ENCODE peak calls at places on chromosomes 13 and 19, in five cellular contexts. R is AG09309, U is body of pancreas, D is heart left ventricle, H is tibial nerve. C is an unnamed sample.

GRCh38 chr13:30616927-30617314 is 799 bp upstream of the USPL1 start:
- DNase-seq in R (peak), U (peak), D (peak), H (peak), C (peak)

GRCh38 chr13:65926750-65927171 is 1303.4 kb downstream of the PCDH9 start:
- DNase-seq in R (no peak), U (peak), D (peak), H (no peak), C (no peak)

GRCh38 chr19:38898788-38899446 is 501 bp downstream of the SIRT2 start:
- DNase-seq in R (no peak), U (no peak), D (no peak), H (peak), C (no peak)

GRCh38 chr19:51292971-51293370 is 18.5 kb upstream of the IGLON5 start:
- DNase-seq in R (no peak), U (no peak), D (no peak), H (no peak), C (no peak)

GRCh38 chr19:4009990-4010807 is 2.7 kb downstream of the PIAS4 start:
- DNase-seq in R (no peak), U (peak), D (no peak), H (no peak), C (no peak)

GRCh38 chr13:75908137-75908536 is 272.0 kb downstream of the LMO7 start:
- DNase-seq in R (no peak), U (no peak), D (peak), H (no peak), C (peak)

GRCh38 chr19:33298146-33298911 is 4.0 kb downstream of the CEBPA start:
- DNase-seq in R (no peak), U (no peak), D (no peak), H (no peak), C (no peak)

GRCh38 chr19:30490760-30491159 is 118.6 kb downstream of the ZNF536 start:
- DNase-seq in R (no peak), U (no peak), D (no peak), H (no peak), C (no peak)

GRCh38 chr13:40530961-40531360 is 135.5 kb downstream of the FOXO1 start:
- DNase-seq in R (no peak), U (no peak), D (no peak), H (no peak), C (no peak)

GRCh38 chr13:94140027-94140426 is 339.5 kb downstream of the DCT start:
- DNase-seq in R (no peak), U (no peak), D (no peak), H (no peak), C (no peak)

GRCh38 chr19:55340784-55341147 is 1.1 kb downstream of the KMT5C start:
- DNase-seq in R (no peak), U (peak), D (no peak), H (no peak), C (no peak)

GRCh38 chr13:110010433-110011135 is 224.2 kb upstream of the IRS2 start:
- DNase-seq in R (no peak), U (no peak), D (no peak), H (no peak), C (no peak)

GRCh38 chr13:23752111-23753001 is 136.8 kb downstream of the MIPEP start:
- DNase-seq in R (no peak), U (no peak), D (no peak), H (no peak), C (no peak)

GRCh38 chr13:99434258-99434788 is 66.9 kb upstream of the TM9SF2 start:
- DNase-seq in R (no peak), U (no peak), D (no peak), H (no peak), C (no peak)

GRCh38 chr19:57623091-57623490 is 9.0 kb downstream of the ZNF134 start:
- DNase-seq in R (no peak), U (no peak), D (no peak), H (no peak), C (no peak)

GRCh38 chr13:103403148-103403740 is 337.0 kb upstream of the SLC10A2 start:
- DNase-seq in R (no peak), U (no peak), D (no peak), H (no peak), C (no peak)

GRCh38 chr13:80476953-80477352 is 136.0 kb upstream of the SPRY2 start:
- DNase-seq in R (no peak), U (no peak), D (no peak), H (no peak), C (no peak)

GRCh38 chr13:80469841-80470378 is 129.0 kb upstream of the SPRY2 start:
- DNase-seq in R (no peak), U (peak), D (peak), H (peak), C (peak)

GRCh38 chr13:80473695-80474094 is 132.8 kb upstream of the SPRY2 start:
- DNase-seq in R (no peak), U (peak), D (no peak), H (no peak), C (no peak)

GRCh38 chr13:80477641-80478443 is 136.9 kb upstream of the SPRY2 start:
- DNase-seq in R (no peak), U (no peak), D (no peak), H (no peak), C (no peak)

DNA sequence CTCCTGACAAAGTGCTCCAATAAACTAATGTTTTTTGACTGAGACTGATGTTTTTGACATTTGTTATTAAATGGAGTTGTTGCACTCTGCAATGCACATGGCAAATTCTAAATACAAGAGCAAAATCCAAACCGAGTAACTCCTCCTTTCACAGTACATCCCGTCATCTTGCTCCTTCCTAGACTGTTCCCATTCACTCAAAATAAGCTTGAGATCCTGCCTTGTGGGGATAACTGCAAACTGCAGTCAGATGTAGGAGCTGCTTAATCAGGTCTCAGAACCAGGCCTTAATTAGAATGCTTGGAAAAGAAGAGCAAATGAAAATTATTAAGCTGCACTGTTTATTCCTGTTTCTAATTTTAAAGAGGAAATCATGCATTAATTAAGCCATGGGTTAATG is 134.8 kb upstream of the SPRY2 start:
- DNase-seq in R (no peak), U (no peak), D (no peak), H (no peak), C (no peak)
- TF ChIP-seq CTCF in R (no peak), U (no peak), D (no peak), H (no peak), C (no peak)

DNA sequence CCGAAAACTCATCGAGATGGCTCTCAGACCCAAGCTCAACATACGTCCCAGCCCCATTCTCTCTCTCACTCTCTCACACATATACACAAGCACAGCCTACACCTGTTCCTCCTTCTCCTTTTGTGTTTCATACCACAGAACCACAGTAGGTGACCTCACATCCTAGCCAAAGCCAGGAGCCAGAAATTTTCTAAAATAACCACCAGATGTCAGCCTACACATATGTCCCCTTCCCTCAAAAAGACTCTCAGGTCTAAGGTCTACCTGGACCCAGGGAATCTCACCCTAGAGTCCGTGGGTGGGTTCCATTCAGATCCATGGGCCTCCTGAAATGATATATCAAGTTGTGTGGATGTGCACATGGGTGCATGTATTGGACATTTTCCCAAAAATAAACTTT is 104.2 kb upstream of the IPO5 start:
- DNase-seq in R (no peak), U (no peak), D (no peak), H (no peak), C (no peak)
- TF ChIP-seq CTCF in R (peak), U (no peak), D (no peak), H (no peak), C (peak)

GRCh38 chr13:59352600-59352999 is 811.1 kb downstream of the DIAPH3 start:
- DNase-seq in R (no peak), U (peak), D (no peak), H (no peak), C (no peak)

GRCh38 chr13:59360108-59360507 is 803.6 kb downstream of the DIAPH3 start:
- DNase-seq in R (no peak), U (peak), D (no peak), H (no peak), C (no peak)

GRCh38 chr13:59358014-59358413 is 805.7 kb downstream of the DIAPH3 start:
- DNase-seq in R (no peak), U (peak), D (no peak), H (no peak), C (peak)

GRCh38 chr13:59354665-59355064 is 809.1 kb downstream of the DIAPH3 start:
- DNase-seq in R (no peak), U (no peak), D (no peak), H (no peak), C (no peak)

GRCh38 chr13:59356607-59357006 is 807.1 kb downstream of the DIAPH3 start:
- DNase-seq in R (no peak), U (peak), D (peak), H (peak), C (peak)
- TF ChIP-seq CTCF in R (no peak), U (no peak), D (no peak), H (no peak), C (no peak)

DNA sequence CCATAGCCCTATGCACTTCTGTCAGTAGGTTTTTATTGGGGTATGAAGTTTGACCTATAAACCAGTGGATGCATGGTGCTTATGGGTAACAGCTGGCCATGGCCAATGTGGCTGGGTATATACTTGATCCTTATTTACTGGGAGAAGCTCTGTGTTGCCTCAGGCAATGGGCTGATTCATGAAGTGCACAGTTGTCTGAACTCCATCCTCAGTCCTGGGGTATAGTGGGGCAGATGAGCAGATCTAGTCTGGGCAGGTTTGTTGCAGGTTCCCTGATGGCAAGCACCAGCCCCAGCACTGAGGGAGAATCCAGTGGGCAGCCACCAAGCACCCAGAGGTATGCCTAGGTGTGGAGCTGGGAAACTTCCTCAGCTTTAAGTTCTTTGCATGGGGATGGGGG is 274.4 kb downstream of the TDRD3 start:
- DNase-seq in R (no peak), U (no peak), D (no peak), H (no peak), C (no peak)
- TF ChIP-seq CTCF in R (no peak), U (no peak), D (no peak), H (no peak), C (no peak)

GRCh38 chr19:17676295-17676694 is 11.9 kb downstream of the UNC13A start:
- DNase-seq in R (no peak), U (no peak), D (no peak), H (no peak), C (no peak)

GRCh38 chr19:17679526-17680234 is 8.5 kb downstream of the UNC13A start:
- DNase-seq in R (no peak), U (no peak), D (no peak), H (no peak), C (no peak)

GRCh38 chr19:17673937-17674799 is 14.0 kb downstream of the UNC13A start:
- DNase-seq in R (no peak), U (no peak), D (no peak), H (no peak), C (no peak)

GRCh38 chr19:17678836-17679235 is 9.3 kb downstream of the UNC13A start:
- DNase-seq in R (no peak), U (no peak), D (no peak), H (no peak), C (no peak)

DNA sequence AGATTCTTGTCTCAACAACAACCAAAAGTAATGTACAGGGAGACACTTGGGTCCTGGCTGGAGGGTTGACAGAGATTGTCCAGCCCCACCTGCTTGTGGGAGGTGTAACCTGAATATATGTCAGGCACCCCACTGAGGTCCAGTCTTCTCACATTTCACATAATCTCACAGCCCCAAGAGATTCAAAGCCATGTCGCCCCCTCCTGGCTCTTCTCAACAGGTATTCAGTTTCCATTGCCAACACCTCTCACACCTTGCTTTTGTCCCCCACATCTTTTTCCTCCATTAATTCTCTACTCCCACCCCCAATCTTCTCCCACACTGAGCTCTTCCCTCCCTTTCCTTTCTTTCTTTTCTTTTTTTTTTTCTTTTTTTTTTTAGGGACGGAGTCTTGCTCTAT is 11.2 kb downstream of the UNC13A start:
- DNase-seq in R (no peak), U (no peak), D (no peak), H (no peak), C (no peak)
- TF ChIP-seq CTCF in R (peak), U (no peak), D (no peak), H (no peak), C (no peak)

GRCh38 chr13:101783554-101783953 is 331.1 kb downstream of the ITGBL1 start:
- DNase-seq in R (no peak), U (no peak), D (no peak), H (no peak), C (no peak)

GRCh38 chr13:101784313-101784712 is 331.8 kb downstream of the ITGBL1 start:
- DNase-seq in R (no peak), U (no peak), D (no peak), H (no peak), C (no peak)

GRCh38 chr13:101785858-101786257 is 333.4 kb downstream of the ITGBL1 start:
- DNase-seq in R (no peak), U (peak), D (peak), H (no peak), C (peak)
- TF ChIP-seq CTCF in R (peak), U (no peak), D (peak), H (no peak), C (peak)

DNA sequence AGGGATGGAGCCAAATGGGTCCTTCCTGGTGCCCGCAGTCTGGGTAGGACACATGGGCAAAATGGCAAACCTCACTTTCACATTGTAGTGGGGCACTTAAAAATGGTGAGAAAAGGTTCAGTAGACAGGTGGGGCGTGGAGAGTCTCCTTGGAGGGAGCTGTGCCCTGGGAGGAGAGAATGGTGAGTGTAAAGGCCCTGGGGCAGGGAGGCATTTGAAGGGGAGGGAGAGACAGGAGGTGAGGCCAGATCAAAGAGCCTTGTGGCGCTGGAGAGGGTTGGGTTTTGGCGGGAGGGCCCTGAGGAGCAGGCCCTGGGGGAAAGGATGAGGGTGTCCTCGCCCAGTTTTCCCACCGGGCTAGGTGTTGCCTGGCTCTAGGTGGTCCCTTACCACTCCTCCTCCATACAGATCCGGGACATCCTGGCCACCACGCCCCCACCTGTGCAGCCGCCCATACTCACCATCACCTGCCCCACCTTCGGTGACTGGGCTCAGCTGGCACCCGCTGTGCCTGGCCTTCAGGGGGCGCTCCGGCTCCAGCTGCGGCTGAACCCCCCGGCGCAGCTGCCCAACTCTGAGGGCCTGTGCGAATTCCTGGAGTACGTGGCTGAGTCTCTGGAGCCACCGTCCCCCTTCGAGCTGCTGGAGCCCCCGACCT is 6.3 kb downstream of the MAP1S start:
- DNase-seq in R (no peak), U (no peak), D (no peak), H (no peak), C (no peak)
- TF ChIP-seq CTCF in R (peak), U (no peak), D (no peak), H (peak), C (peak)

GRCh38 chr19:36489139-36489919 is at the start of gene ZNF566:
- DNase-seq in R (peak), U (peak), D (peak), H (peak), C (peak)
- TF ChIP-seq CTCF in R (no peak), U (no peak), D (no peak), H (no peak), C (peak)

GRCh38 chr19:45599286-45599685 is 2.7 kb downstream of the GPR4 start:
- DNase-seq in R (no peak), U (no peak), D (no peak), H (no peak), C (no peak)
- TF ChIP-seq CTCF in R (no peak), U (no peak), D (no peak), H (no peak), C (no peak)